ENCODE peak calls at places on chromosomes 6 and 20, in four cellular contexts. One of them, this sample, is unnamed.

GRCh38 chr6:124132256-124132655 is 328.6 kb downstream of the NKAIN2 start:
- DNase-seq in H1: no peak
- DNase-seq in GM12878: no peak
- DNase-seq in HepG2: no peak
- DNase-seq in this sample: no peak

GRCh38 chr20:47252879-47253307 is 103.6 kb downstream of the ZMYND8 start:
- DNase-seq in H1: no peak
- DNase-seq in GM12878: no peak
- DNase-seq in HepG2: no peak
- DNase-seq in this sample: no peak

GRCh38 chr6:13688692-13689196 is 22.9 kb downstream of the RANBP9 start:
- DNase-seq in H1: no peak
- DNase-seq in GM12878: no peak
- DNase-seq in HepG2: no peak
- DNase-seq in this sample: no peak

GRCh38 chr6:42468273-42468672 is 16.5 kb upstream of the TRERF1 start:
- DNase-seq in H1: no peak
- DNase-seq in GM12878: no peak
- DNase-seq in HepG2: no peak
- DNase-seq in this sample: no peak

GRCh38 chr20:8670900-8671229 is 398.0 kb upstream of the PLCB4 start:
- DNase-seq in H1: no peak
- DNase-seq in GM12878: no peak
- DNase-seq in HepG2: no peak
- DNase-seq in this sample: no peak

GRCh38 chr6:3893487-3893886 is 44.3 kb downstream of the FAM50B start:
- DNase-seq in H1: no peak
- DNase-seq in GM12878: no peak
- DNase-seq in HepG2: no peak
- DNase-seq in this sample: no peak

GRCh38 chr20:38730989-38731737 is 6.9 kb downstream of the SLC32A1 start:
- DNase-seq in H1: peak; percentile 99
- DNase-seq in GM12878: no peak
- DNase-seq in HepG2: peak; percentile 62
- DNase-seq in this sample: peak; percentile 66

GRCh38 chr20:35768731-35769664 is 2.8 kb upstream of the PHF20 start:
- DNase-seq in H1: peak; percentile 76
- DNase-seq in GM12878: peak; percentile 43
- DNase-seq in HepG2: peak; percentile 82
- DNase-seq in this sample: peak; percentile 75

GRCh38 chr20:9912858-9913434 is 74.1 kb upstream of the PAK5 start:
- DNase-seq in H1: peak; percentile 72
- DNase-seq in GM12878: no peak
- DNase-seq in HepG2: peak; percentile 59
- DNase-seq in this sample: peak; percentile 22

GRCh38 chr6:33599413-33599911 is 19.4 kb upstream of the BAK1 start:
- DNase-seq in H1: no peak
- DNase-seq in GM12878: no peak
- DNase-seq in HepG2: no peak
- DNase-seq in this sample: no peak

GRCh38 chr20:34578521-34579147 is 20.1 kb downstream of the MAP1LC3A start:
- DNase-seq in H1: no peak
- DNase-seq in GM12878: no peak
- DNase-seq in HepG2: no peak
- DNase-seq in this sample: no peak

GRCh38 chr20:6173481-6173880 is 50.7 kb upstream of the FERMT1 start:
- DNase-seq in H1: no peak
- DNase-seq in GM12878: no peak
- DNase-seq in HepG2: no peak
- DNase-seq in this sample: no peak

GRCh38 chr6:141467881-141468280 is 664.8 kb upstream of the GJE1 start:
- DNase-seq in H1: no peak
- DNase-seq in GM12878: no peak
- DNase-seq in HepG2: no peak
- DNase-seq in this sample: no peak

GRCh38 chr20:35271904-35272303 is 6.0 kb downstream of the MMP24OS start:
- DNase-seq in H1: no peak
- DNase-seq in GM12878: no peak
- DNase-seq in HepG2: no peak
- DNase-seq in this sample: no peak

GRCh38 chr6:157961829-157962228 is 19.8 kb upstream of the SYNJ2 start:
- DNase-seq in H1: no peak
- DNase-seq in GM12878: no peak
- DNase-seq in HepG2: no peak
- DNase-seq in this sample: no peak

GRCh38 chr6:35385457-35386202 is 43.3 kb downstream of the PPARD start:
- DNase-seq in H1: no peak
- DNase-seq in GM12878: no peak
- DNase-seq in HepG2: peak; percentile 47
- DNase-seq in this sample: no peak

GRCh38 chr20:42775866-42776265 is 413.8 kb downstream of the PTPRT start:
- DNase-seq in H1: no peak
- DNase-seq in GM12878: no peak
- DNase-seq in HepG2: no peak
- DNase-seq in this sample: no peak

GRCh38 chr20:32792316-32792715 is 27.4 kb upstream of the MAPRE1 start:
- DNase-seq in H1: no peak
- DNase-seq in GM12878: peak; percentile 53
- DNase-seq in HepG2: peak; percentile 75
- DNase-seq in this sample: peak; percentile 33

GRCh38 chr20:10463622-10464021 is 28.5 kb downstream of the SLX4IP start:
- DNase-seq in H1: no peak
- DNase-seq in GM12878: no peak
- DNase-seq in HepG2: peak; percentile 77
- DNase-seq in this sample: no peak

GRCh38 chr6:140485740-140486467 is 1111.5 kb upstream of the CITED2 start:
- DNase-seq in H1: no peak
- DNase-seq in GM12878: peak; percentile 9
- DNase-seq in HepG2: no peak
- DNase-seq in this sample: no peak

GRCh38 chr6:53605543-53606235 is 59.9 kb downstream of the KLHL31 start:
- DNase-seq in H1: no peak
- DNase-seq in GM12878: no peak
- DNase-seq in HepG2: no peak
- DNase-seq in this sample: peak; percentile 27

GRCh38 chr6:35299674-35300073 is 2.1 kb downstream of the DEF6 start:
- DNase-seq in H1: no peak
- DNase-seq in GM12878: no peak
- DNase-seq in HepG2: no peak
- DNase-seq in this sample: no peak

GRCh38 chr6:139378882-139379341 is 4.5 kb upstream of the CITED2 start:
- DNase-seq in H1: no peak
- DNase-seq in GM12878: no peak
- DNase-seq in HepG2: peak; percentile 81
- DNase-seq in this sample: no peak

GRCh38 chr6:25017932-25018581 is 82.3 kb upstream of the RIPOR2 start:
- DNase-seq in H1: peak; percentile 75
- DNase-seq in GM12878: no peak
- DNase-seq in HepG2: peak; percentile 8
- DNase-seq in this sample: peak; percentile 75

GRCh38 chr6:13286185-13286584 is 42.2 kb downstream of the TBC1D7 start:
- DNase-seq in H1: no peak
- DNase-seq in GM12878: no peak
- DNase-seq in HepG2: no peak
- DNase-seq in this sample: no peak

DNA sequence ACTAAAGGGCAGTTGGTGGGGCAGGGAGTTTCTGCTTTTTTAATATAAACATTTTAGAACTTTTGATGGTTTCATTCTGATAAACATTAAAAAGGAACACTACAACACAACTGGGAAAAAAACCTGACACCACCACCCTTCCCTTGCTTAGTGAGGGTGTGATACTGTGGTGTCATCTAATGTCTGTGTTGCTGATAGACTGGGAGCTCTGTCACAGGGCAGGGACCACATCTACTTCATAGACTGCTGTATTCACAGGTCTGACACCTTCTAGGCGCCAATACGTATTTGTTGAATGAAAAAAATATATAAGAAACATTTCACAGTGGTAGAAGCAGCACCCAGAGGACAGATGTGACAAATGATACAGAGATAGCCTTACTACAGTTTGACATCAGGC is 128.8 kb downstream of the ADAT2 start:
- DNase-seq in H1: no peak
- DNase-seq in GM12878: no peak
- DNase-seq in HepG2: no peak
- DNase-seq in this sample: no peak
- TF ChIP-seq YY1 in H1: no peak
- TF ChIP-seq YY1 in GM12878: no peak
- TF ChIP-seq YY1 in HepG2: no peak
- TF ChIP-seq YY1 in this sample: no peak

GRCh38 chr20:56778765-56779195 is 149.7 kb downstream of the TFAP2C start:
- DNase-seq in H1: peak; percentile 56
- DNase-seq in GM12878: no peak
- DNase-seq in HepG2: no peak
- DNase-seq in this sample: no peak
- TF ChIP-seq SUZ12 in H1: no peak
- TF ChIP-seq SUZ12 in GM12878: no peak
- TF ChIP-seq SUZ12 in HepG2: no peak
- TF ChIP-seq SUZ12 in this sample: no peak

GRCh38 chr6:153048631-153049030 is 46.1 kb upstream of the MTRF1L start:
- DNase-seq in H1: no peak
- DNase-seq in GM12878: no peak
- DNase-seq in HepG2: no peak
- DNase-seq in this sample: no peak

GRCh38 chr6:153047386-153047785 is 44.9 kb upstream of the MTRF1L start:
- DNase-seq in H1: no peak
- DNase-seq in GM12878: no peak
- DNase-seq in HepG2: no peak
- DNase-seq in this sample: no peak

GRCh38 chr6:153045271-153045670 is 42.8 kb upstream of the MTRF1L start:
- DNase-seq in H1: no peak
- DNase-seq in GM12878: no peak
- DNase-seq in HepG2: no peak
- DNase-seq in this sample: no peak

GRCh38 chr6:153043719-153044118 is 41.2 kb upstream of the MTRF1L start:
- DNase-seq in H1: no peak
- DNase-seq in GM12878: no peak
- DNase-seq in HepG2: no peak
- DNase-seq in this sample: no peak

GRCh38 chr6:153044295-153044694 is 41.8 kb upstream of the MTRF1L start:
- DNase-seq in H1: no peak
- DNase-seq in GM12878: no peak
- DNase-seq in HepG2: no peak
- DNase-seq in this sample: no peak
- TF ChIP-seq YY1 in H1: no peak
- TF ChIP-seq YY1 in GM12878: no peak
- TF ChIP-seq YY1 in HepG2: no peak
- TF ChIP-seq YY1 in this sample: no peak

GRCh38 chr6:136503303-136503702 is 46.9 kb downstream of the MAP7 start:
- DNase-seq in H1: no peak
- DNase-seq in GM12878: no peak
- DNase-seq in HepG2: no peak
- DNase-seq in this sample: no peak
- TF ChIP-seq SUZ12 in H1: no peak
- TF ChIP-seq SUZ12 in GM12878: no peak
- TF ChIP-seq SUZ12 in HepG2: no peak
- TF ChIP-seq SUZ12 in this sample: no peak

DNA sequence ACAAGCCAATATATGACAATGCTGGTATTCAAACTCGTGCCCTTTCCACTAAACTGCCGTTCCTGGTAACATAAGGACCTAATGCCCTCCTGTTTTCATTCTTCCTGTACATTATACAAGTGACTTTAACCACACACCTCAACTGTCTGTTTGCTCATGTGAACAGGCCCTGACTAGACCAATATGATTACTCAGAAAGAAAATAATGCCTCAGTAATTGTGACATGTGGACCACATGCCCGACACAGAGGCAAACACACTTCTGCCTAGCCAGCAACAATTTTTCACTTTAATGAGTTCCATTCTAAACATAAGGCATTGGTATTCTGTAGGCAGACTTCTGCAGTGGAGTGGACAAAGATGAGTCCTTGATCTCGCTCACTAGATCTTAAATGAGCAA is 30.0 kb downstream of the SLC22A16 start:
- DNase-seq in H1: no peak
- DNase-seq in GM12878: no peak
- DNase-seq in HepG2: no peak
- DNase-seq in this sample: no peak
- TF ChIP-seq YY1 in H1: no peak
- TF ChIP-seq YY1 in GM12878: no peak
- TF ChIP-seq YY1 in HepG2: no peak
- TF ChIP-seq YY1 in this sample: no peak

GRCh38 chr6:170062209-170062903 is 228.5 kb downstream of the DLL1 start:
- DNase-seq in H1: peak; percentile 43
- DNase-seq in GM12878: no peak
- DNase-seq in HepG2: no peak
- DNase-seq in this sample: no peak
- TF ChIP-seq SUZ12 in H1: no peak
- TF ChIP-seq SUZ12 in GM12878: no peak
- TF ChIP-seq SUZ12 in HepG2: no peak
- TF ChIP-seq SUZ12 in this sample: no peak

DNA sequence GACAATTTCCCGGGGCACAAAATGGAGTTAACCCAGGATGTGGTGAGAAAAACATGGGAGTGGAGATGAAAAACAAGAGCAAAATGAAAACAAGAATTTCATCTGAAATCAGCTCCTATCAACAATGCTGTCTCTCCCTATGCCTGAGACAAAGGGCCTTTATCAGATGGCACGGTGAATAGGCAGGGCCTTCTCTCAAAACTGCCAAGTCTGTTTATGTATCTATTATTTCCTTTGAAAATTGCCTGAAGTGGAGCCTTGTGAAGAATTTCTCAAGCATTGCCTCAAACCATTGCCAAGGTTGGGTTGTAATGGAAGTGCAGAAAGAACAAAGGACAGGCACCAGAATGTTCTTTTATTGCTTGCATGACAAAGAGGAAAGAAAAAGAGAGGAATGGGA is 74.7 kb downstream of the BTBD3 start:
- DNase-seq in H1: no peak
- DNase-seq in GM12878: no peak
- DNase-seq in HepG2: no peak
- DNase-seq in this sample: no peak
- TF ChIP-seq YY1 in H1: no peak
- TF ChIP-seq YY1 in GM12878: no peak
- TF ChIP-seq YY1 in HepG2: no peak
- TF ChIP-seq YY1 in this sample: no peak

This sample was measured in NT2/D1.